ENCODE peak calls at places on chromosomes 13 and 19, in five cellular contexts. D, Q, O, J and H are unnamed samples.

GRCh38 chr13:101869553-101869952 is 417.1 kb downstream of the ITGBL1 start:
- DNase-seq in D (no peak), Q (no peak), O (no peak), J (no peak), H (no peak)

GRCh38 chr13:100589178-100589725 is 663 bp upstream of the GGACT start:
- DNase-seq in D (no peak), Q (no peak), O (peak; percentile 6), J (no peak), H (no peak)

GRCh38 chr13:110498327-110498726 is 63.2 kb downstream of the RAB20 start:
- DNase-seq in D (no peak), Q (no peak), O (no peak), J (no peak), H (no peak)

GRCh38 chr19:11067356-11068113 is 21.7 kb upstream of the LDLR start:
- DNase-seq in D (no peak), Q (no peak), O (peak; percentile 43), J (no peak), H (no peak)

GRCh38 chr13:51644649-51645048 is 60.4 kb downstream of the WDFY2 start:
- DNase-seq in D (no peak), Q (no peak), O (peak; percentile 62), J (peak; percentile 40), H (peak; percentile 9)

GRCh38 chr13:23903906-23904280 is 6.6 kb upstream of the C1QTNF9B start:
- DNase-seq in D (no peak), Q (no peak), O (no peak), J (no peak), H (no peak)

GRCh38 chr13:40082644-40083043 is 427.2 kb downstream of the COG6 start:
- DNase-seq in D (no peak), Q (no peak), O (peak; percentile 18), J (no peak), H (no peak)

GRCh38 chr13:110366733-110367132 is 59.6 kb downstream of the COL4A2 start:
- DNase-seq in D (no peak), Q (no peak), O (no peak), J (no peak), H (no peak)

GRCh38 chr13:99078014-99078771 is 100.3 kb upstream of the DOCK9 start:
- DNase-seq in D (no peak), Q (no peak), O (no peak), J (no peak), H (no peak)

GRCh38 chr13:75760182-75760981 is 124.3 kb downstream of the LMO7 start:
- DNase-seq in D (no peak), Q (no peak), O (peak; percentile 12), J (peak; percentile 35), H (no peak)

GRCh38 chr19:10087296-10088061 is 1.4 kb downstream of the SHFL start:
- DNase-seq in D (no peak), Q (no peak), O (no peak), J (no peak), H (no peak)

GRCh38 chr19:48513289-48514122 is 1.9 kb upstream of the LMTK3 start:
- DNase-seq in D (peak; percentile 62), Q (peak; percentile 79), O (peak; percentile 65), J (peak; percentile 62), H (peak; percentile 72)

GRCh38 chr19:10227215-10227971 is 3.7 kb downstream of the S1PR2 start:
- DNase-seq in D (no peak), Q (no peak), O (no peak), J (peak; percentile 71), H (no peak)

GRCh38 chr19:28705008-28705407 is 507.9 kb downstream of the UQCRFS1 start:
- DNase-seq in D (no peak), Q (peak; percentile 88), O (peak; percentile 91), J (peak; percentile 75), H (peak; percentile 70)

GRCh38 chr19:12783849-12784393 is 7.4 kb upstream of the JUNB start:
- DNase-seq in D (no peak), Q (no peak), O (no peak), J (no peak), H (peak; percentile 38)

GRCh38 chr13:74288361-74288911 is 154.2 kb upstream of the KLF12 start:
- DNase-seq in D (no peak), Q (no peak), O (no peak), J (peak; percentile 14), H (no peak)

GRCh38 chr13:66926851-66927524 is 303.1 kb downstream of the PCDH9 start:
- DNase-seq in D (no peak), Q (peak; percentile 14), O (peak; percentile 34), J (no peak), H (no peak)

GRCh38 chr19:1088419-1089066 is 6.6 kb downstream of the POLR2E start:
- DNase-seq in D (no peak), Q (no peak), O (no peak), J (no peak), H (no peak)

GRCh38 chr19:30909216-30909615 is 440.0 kb downstream of the TSHZ3 start:
- DNase-seq in D (no peak), Q (no peak), O (no peak), J (no peak), H (no peak)

GRCh38 chr19:28012361-28012760 is 1200.6 kb downstream of the UQCRFS1 start:
- DNase-seq in D (no peak), Q (peak; percentile 35), O (no peak), J (no peak), H (no peak)

GRCh38 chr19:13160557-13160956 is 10.3 kb downstream of the IER2 start:
- DNase-seq in D (no peak), Q (peak; percentile 42), O (peak; percentile 54), J (peak; percentile 28), H (peak; percentile 81)

GRCh38 chr13:29140277-29140676 is 320.1 kb downstream of the MTUS2 start:
- DNase-seq in D (no peak), Q (peak; percentile 32), O (peak; percentile 77), J (peak; percentile 23), H (peak; percentile 41)

GRCh38 chr13:26707122-26708006 is 53.2 kb downstream of the GPR12 start:
- DNase-seq in D (no peak), Q (peak; percentile 41), O (peak; percentile 41), J (peak; percentile 46), H (peak; percentile 18)

GRCh38 chr19:14048439-14049153 is 13.3 kb downstream of the PALM3 start:
- DNase-seq in D (peak; percentile 40), Q (peak; percentile 54), O (peak; percentile 54), J (no peak), H (no peak)

GRCh38 chr13:21022694-21023325 is 38.6 kb downstream of the LATS2 start:
- DNase-seq in D (no peak), Q (no peak), O (no peak), J (no peak), H (no peak)

GRCh38 chr13:44015808-44016207 is 136.1 kb downstream of the LACC1 start:
- DNase-seq in D (no peak), Q (no peak), O (no peak), J (no peak), H (no peak)

GRCh38 chr13:40186041-40186440 is 480.4 kb downstream of the FOXO1 start:
- DNase-seq in D (no peak), Q (no peak), O (no peak), J (no peak), H (no peak)

GRCh38 chr13:81770868-81771505 is 1430.1 kb upstream of the SPRY2 start:
- DNase-seq in D (no peak), Q (no peak), O (no peak), J (no peak), H (no peak)